ENCODE peak calls at places on chromosomes 11 and 22, in five cellular contexts. K, L, E, J and B are unnamed samples.

GRCh38 chr11:74685905-74686304 is 45.3 kb downstream of the CHRDL2 start:
- DNase-seq in E (no peak), K (no peak), J (no peak), L (no peak), B (no peak)

GRCh38 chr11:10474551-10474950 is 19.5 kb downstream of the AMPD3 start:
- DNase-seq in J (no peak), L (no peak), K (no peak), E (no peak), B (no peak)

GRCh38 chr11:15829312-15829711 is 527.0 kb downstream of the SOX6 start:
- DNase-seq in K (no peak), E (no peak), L (no peak), J (no peak), B (no peak)

GRCh38 chr11:130729678-130730300 is 186.5 kb downstream of the SNX19 start:
- DNase-seq in J (no peak), L (no peak), E (no peak), K (no peak), B (no peak)

GRCh38 chr22:27801616-27802388 is at the start of gene MN1:
- DNase-seq in E (peak), L (no peak), K (peak), J (peak), B (peak)

GRCh38 chr22:27970596-27971220 is 51.7 kb upstream of the PITPNB start:
- DNase-seq in E (no peak), L (no peak), J (no peak), K (no peak), B (no peak)

GRCh38 chr11:36818410-36818809 is 220.4 kb upstream of the RAG2 start:
- DNase-seq in E (peak), K (no peak), L (no peak), J (no peak), B (peak)

GRCh38 chr22:45882881-45883810 is 93.8 kb downstream of the WNT7B start:
- DNase-seq in K (no peak), J (no peak), L (no peak), E (peak), B (no peak)

GRCh38 chr11:85923455-85923854 is 68.3 kb downstream of the CCDC83 start:
- DNase-seq in K (no peak), L (no peak), E (no peak), J (no peak), B (no peak)

GRCh38 chr22:17140022-17140421 is 18.9 kb upstream of the TMEM121B start:
- DNase-seq in J (no peak), E (no peak), L (no peak), K (no peak), B (no peak)

GRCh38 chr11:68965901-68966868 is 14.6 kb downstream of the MRGPRD start:
- DNase-seq in L (no peak), K (no peak), J (no peak), E (no peak), B (no peak)

GRCh38 chr11:27487706-27488105 is 15.1 kb upstream of the LGR4 start:
- DNase-seq in L (no peak), J (no peak), K (no peak), E (no peak), B (no peak)

GRCh38 chr22:27074016-27074415 is 416.6 kb downstream of the MIAT start:
- DNase-seq in E (no peak), L (no peak), J (no peak), K (no peak), B (no peak)

GRCh38 chr11:119912214-119912613 is 183.2 kb upstream of the NECTIN1 start:
- DNase-seq in E (no peak), J (no peak), L (no peak), K (no peak), B (no peak)

GRCh38 chr11:115503083-115503885 is 931 bp downstream of the CADM1 start:
- DNase-seq in K (peak), L (no peak), E (peak), J (no peak), B (peak)

GRCh38 chr11:132587716-132588115 is 944.6 kb downstream of the OPCML start:
- DNase-seq in E (no peak), J (no peak), K (no peak), L (no peak), B (no peak)

GRCh38 chr22:39938509-39938908 is 21.7 kb upstream of the TMA7B start:
- DNase-seq in K (no peak), E (no peak), L (no peak), J (peak), B (no peak)

GRCh38 chr11:61601512-61601911 is 20.6 kb upstream of the SYT7 start:
- DNase-seq in K (no peak), J (no peak), E (no peak), L (no peak), B (no peak)

GRCh38 chr11:8403310-8403709 is 139.6 kb upstream of the LMO1 start:
- DNase-seq in L (no peak), E (no peak), K (no peak), J (no peak), B (no peak)

GRCh38 chr22:43199541-43199940 is 12.6 kb upstream of the TTLL12 start:
- DNase-seq in E (no peak), L (no peak), K (no peak), J (no peak), B (no peak)

GRCh38 chr11:7423946-7424345 is 61.4 kb upstream of the OLFML1 start:
- DNase-seq in L (no peak), J (no peak), K (no peak), E (no peak), B (no peak)

GRCh38 chr11:122673706-122674105 is 18.2 kb downstream of the UBASH3B start:
- DNase-seq in L (no peak), J (no peak), E (no peak), K (no peak), B (no peak)